ENCODE peak calls at places on chromosomes 2 and 18, in seven cellular contexts. Z is GM23248, X is endothelial cell of umbilical vein, T is keratinocyte, Y is astrocyte, P is mesendoderm, H is IMR-90. W is an unnamed sample.

GRCh38 chr2:219661197-219661954 is 33.9 kb downstream of the SLC4A3 start:
- DNase-seq in Z (no peak), X (no peak), T (no peak), Y (peak), P (peak), H (peak), W (peak)

GRCh38 chr18:3367491-3368091 is 82.4 kb upstream of the TGIF1 start:
- DNase-seq in Z (peak), X (no peak), T (no peak), Y (peak), P (no peak), H (peak), W (peak)

GRCh38 chr2:100470898-100471514 is 724 bp downstream of the NMS start:
- DNase-seq in Z (peak), X (no peak), T (no peak), Y (no peak), P (peak), H (peak), W (no peak)

GRCh38 chr2:216863946-216864345 is 4.1 kb upstream of the TNP1 start:
- DNase-seq in Z (no peak), X (no peak), T (no peak), Y (no peak), P (no peak), H (peak), W (peak)

GRCh38 chr2:123953848-123954247 is 71.2 kb upstream of the CNTNAP5 start:
- DNase-seq in Z (peak), X (no peak), T (no peak), Y (peak), P (no peak), H (peak), W (peak)

GRCh38 chr2:36333350-36334012 is 22.1 kb upstream of the CRIM1 start:
- DNase-seq in Z (no peak), X (no peak), T (no peak), Y (no peak), P (peak), H (no peak), W (peak)

GRCh38 chr2:178112202-178113152 is at the start of gene RBM45:
- DNase-seq in Z (peak), X (peak), T (peak), Y (peak), P (peak), H (peak), W (peak)

GRCh38 chr2:170006592-170007327 is 171.2 kb upstream of the MYO3B start:
- DNase-seq in Z (peak), X (peak), T (no peak), Y (no peak), P (no peak), H (peak), W (no peak)

GRCh38 chr2:55592130-55592529 is 25.3 kb downstream of the PPP4R3B start:
- DNase-seq in Z (no peak), X (no peak), T (no peak), Y (peak), P (no peak), H (no peak), W (no peak)

GRCh38 chr18:66510357-66511027 is 93.4 kb downstream of the CDH19 start:
- DNase-seq in Z (no peak), X (no peak), T (no peak), Y (no peak), P (no peak), H (no peak), W (peak)

GRCh38 chr2:31822587-31822986 is 188.2 kb downstream of the MEMO1 start:
- DNase-seq in Z (no peak), X (no peak), T (no peak), Y (no peak), P (no peak), H (no peak), W (no peak)

GRCh38 chr2:40101076-40101688 is 322.1 kb upstream of the THUMPD2 start:
- DNase-seq in Z (peak), X (no peak), T (no peak), Y (peak), P (peak), H (peak), W (no peak)

GRCh38 chr2:200652158-200652557 is 66.3 kb downstream of the AOX1 start:
- DNase-seq in Z (no peak), X (no peak), T (no peak), Y (no peak), P (no peak), H (peak), W (no peak)

GRCh38 chr2:45860136-45861106 is 208.9 kb downstream of the PRKCE start:
- DNase-seq in Z (peak), X (peak), T (no peak), Y (peak), P (peak), H (peak), W (no peak)

GRCh38 chr2:238947920-238948710 is 100.2 kb downstream of the TWIST2 start:
- DNase-seq in Z (peak), X (peak), T (peak), Y (peak), P (peak), H (peak), W (peak)

GRCh38 chr2:203659650-203660049 is 46.8 kb upstream of the CD28 start:
- DNase-seq in Z (no peak), X (no peak), T (no peak), Y (no peak), P (no peak), H (no peak), W (no peak)

GRCh38 chr18:78902795-78903435 is 76.7 kb upstream of the SALL3 start:
- DNase-seq in Z (no peak), X (no peak), T (no peak), Y (no peak), P (no peak), H (no peak), W (no peak)

GRCh38 chr2:183078163-183078466 is 432 bp upstream of the DUSP19 start:
- DNase-seq in Z (no peak), X (no peak), T (no peak), Y (no peak), P (no peak), H (no peak), W (no peak)

GRCh38 chr18:48803951-48804855 is 146.6 kb downstream of the SMAD7 start:
- DNase-seq in Z (no peak), X (no peak), T (no peak), Y (no peak), P (no peak), H (no peak), W (no peak)

GRCh38 chr2:86249176-86249842 is 50.1 kb downstream of the MRPL35 start:
- DNase-seq in Z (peak), X (no peak), T (peak), Y (peak), P (peak), H (peak), W (peak)

GRCh38 chr18:59024829-59025228 is 114.9 kb upstream of the SEC11C start:
- DNase-seq in Z (peak), X (no peak), T (no peak), Y (peak), P (no peak), H (peak), W (no peak)

GRCh38 chr2:43159797-43160196 is 66.6 kb downstream of the ZFP36L2 start:
- DNase-seq in Z (peak), X (no peak), T (no peak), Y (no peak), P (no peak), H (no peak), W (no peak)

GRCh38 chr2:237244976-237245646 is 159.4 kb downstream of the COPS8 start:
- DNase-seq in Z (peak), X (no peak), T (no peak), Y (peak), P (no peak), H (peak), W (no peak)

GRCh38 chr2:222408684-222409083 is 15.7 kb upstream of the SGPP2 start:
- DNase-seq in Z (no peak), X (no peak), T (no peak), Y (no peak), P (no peak), H (no peak), W (no peak)

GRCh38 chr2:207734264-207734635 is 22.8 kb downstream of the CCNYL1 start:
- DNase-seq in Z (peak), X (peak), T (no peak), Y (no peak), P (no peak), H (peak), W (peak)

GRCh38 chr2:37323770-37324535 is 680 bp downstream of the PRKD3 start:
- DNase-seq in Z (peak), X (peak), T (no peak), Y (peak), P (peak), H (peak), W (peak)

GRCh38 chr2:238970553-238971081 is 122.7 kb downstream of the TWIST2 start:
- DNase-seq in Z (peak), X (peak), T (no peak), Y (peak), P (peak), H (peak), W (peak)

GRCh38 chr2:43059183-43059897 is 167.1 kb downstream of the ZFP36L2 start:
- DNase-seq in Z (peak), X (peak), T (no peak), Y (peak), P (no peak), H (peak), W (peak)

GRCh38 chr2:58266211-58266610 is 25.1 kb upstream of the FANCL start:
- DNase-seq in Z (no peak), X (no peak), T (no peak), Y (peak), P (no peak), H (no peak), W (no peak)

GRCh38 chr2:222494104-222494739 is 69.9 kb downstream of the SGPP2 start:
- DNase-seq in Z (no peak), X (no peak), T (no peak), Y (no peak), P (no peak), H (no peak), W (no peak)

GRCh38 chr2:193868833-193869232 is 1674.1 kb upstream of the TMEFF2 start:
- DNase-seq in Z (peak), X (no peak), T (no peak), Y (no peak), P (no peak), H (no peak), W (peak)

GRCh38 chr18:67216846-67217245 is 299.7 kb downstream of the DSEL start:
- DNase-seq in Z (peak), X (no peak), T (no peak), Y (peak), P (no peak), H (peak), W (no peak)

GRCh38 chr2:237653791-237654558 is 26.6 kb downstream of the LRRFIP1 start:
- DNase-seq in Z (no peak), X (peak), T (no peak), Y (no peak), P (no peak), H (no peak), W (no peak)

GRCh38 chr2:151777487-151777886 is 43.2 kb upstream of the NEB start:
- DNase-seq in Z (no peak), X (no peak), T (no peak), Y (no peak), P (no peak), H (no peak), W (no peak)

GRCh38 chr2:19914266-19914975 is 12.6 kb upstream of the TTC32 start:
- DNase-seq in Z (no peak), X (no peak), T (no peak), Y (no peak), P (no peak), H (no peak), W (no peak)

GRCh38 chr2:46980786-46981583 is 65.4 kb upstream of the MCFD2 start:
- DNase-seq in Z (no peak), X (no peak), T (no peak), Y (no peak), P (no peak), H (no peak), W (no peak)
- H3K27ac ChIP-seq in Z (no peak), X (no peak), T (no peak), Y (no peak), P (no peak), H (no peak), W (no peak)

GRCh38 chr2:62570861-62571698 is 65.1 kb upstream of the TMEM17 start:
- DNase-seq in Z (peak), X (peak), T (no peak), Y (peak), P (peak), H (no peak), W (no peak)
- H3K9ac ChIP-seq in Z (no peak), X (no peak), T (no peak), Y (peak), P (no peak), H (no peak), W (no peak)

DNA sequence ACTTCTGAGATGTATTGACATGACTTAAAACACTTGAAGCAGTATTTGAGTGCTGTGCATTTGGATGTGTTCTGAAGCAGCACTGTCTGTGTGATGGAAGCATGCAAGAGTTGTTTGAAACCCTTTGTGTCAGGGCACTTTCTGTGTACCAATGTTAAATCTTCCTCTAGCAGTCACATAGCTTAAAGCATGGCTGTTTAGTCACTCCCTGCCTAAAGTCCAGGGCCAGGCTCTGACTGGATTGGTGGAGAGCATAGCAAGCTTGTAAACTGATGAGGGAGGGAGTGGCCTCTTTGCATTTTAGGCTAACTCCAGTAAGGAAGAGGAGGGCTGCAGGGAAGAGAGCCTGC is 73.5 kb downstream of the MYO1B start:
- DNase-seq in Z (peak), X (no peak), T (no peak), Y (peak), P (peak), H (peak), W (peak)
- H3K4me2 ChIP-seq in Z (peak), X (no peak), T (peak), Y (peak), P (no peak), H (peak), W (peak)

GRCh38 chr18:35240664-35241522 is at the start of gene ZNF397:
- DNase-seq in Z (peak), X (peak), T (peak), Y (peak), P (peak), H (peak), W (peak)
- H3K27ac ChIP-seq in Z (peak), X (peak), T (peak), Y (peak), P (peak), H (peak), W (peak)

GRCh38 chr2:5373200-5373599 is 319.0 kb upstream of the SOX11 start:
- DNase-seq in Z (no peak), X (no peak), T (no peak), Y (peak), P (peak), H (no peak), W (no peak)
- H3K9ac ChIP-seq in Z (no peak), X (no peak), T (no peak), Y (peak), P (peak), H (no peak), W (no peak)

GRCh38 chr18:37457754-37458153 is 107.8 kb downstream of the CELF4 start:
- DNase-seq in Z (no peak), X (no peak), T (no peak), Y (no peak), P (no peak), H (no peak), W (no peak)

GRCh38 chr18:37457337-37457736 is 108.3 kb downstream of the CELF4 start:
- DNase-seq in Z (no peak), X (no peak), T (no peak), Y (no peak), P (no peak), H (no peak), W (no peak)

GRCh38 chr18:37458697-37459096 is 106.9 kb downstream of the CELF4 start:
- DNase-seq in Z (no peak), X (no peak), T (no peak), Y (no peak), P (no peak), H (no peak), W (no peak)

GRCh38 chr18:37456395-37456794 is 109.2 kb downstream of the CELF4 start:
- DNase-seq in Z (no peak), X (no peak), T (no peak), Y (no peak), P (no peak), H (no peak), W (no peak)

GRCh38 chr18:37456873-37457272 is 108.7 kb downstream of the CELF4 start:
- DNase-seq in Z (no peak), X (no peak), T (no peak), Y (no peak), P (no peak), H (no peak), W (no peak)
- H3K4me2 ChIP-seq in Z (no peak), X (no peak), T (no peak), Y (no peak), P (no peak), H (no peak), W (no peak)